ENCODE peak calls at places on chromosome 19, in five cellular contexts. H is bronchial epithelial cell, O is cardiac fibroblast, M is epithelial cell of esophagus, R is BJ. Q is an unnamed sample.

GRCh38 chr19:29586401-29586800 is 19.7 kb upstream of the POP4 start:
- DNase-seq in M (no peak), H (no peak), O (no peak), R (no peak), Q (peak; percentile 2)

GRCh38 chr19:49151339-49152217 is 3.6 kb downstream of the HRC start:
- DNase-seq in H (peak; percentile 87), M (peak; percentile 96), O (peak; percentile 43), R (no peak), Q (peak; percentile 23)

GRCh38 chr19:32748497-32748896 is 28.9 kb downstream of the TDRD12 start:
- DNase-seq in M (peak; percentile 5), O (no peak), R (no peak), H (no peak), Q (no peak)

GRCh38 chr19:9839415-9839814 is 4.3 kb downstream of the PIN1 start:
- DNase-seq in M (no peak), R (no peak), H (no peak), O (peak; percentile 29), Q (peak; percentile 19)

GRCh38 chr19:41670755-41671154 is 17.3 kb downstream of the CEACAM7 start:
- DNase-seq in M (no peak), R (no peak), H (no peak), O (no peak), Q (no peak)

GRCh38 chr19:3818479-3818878 is 32.3 kb upstream of the MATK start:
- DNase-seq in H (peak; percentile 42), M (peak; percentile 58), O (no peak), R (peak; percentile 11), Q (peak; percentile 30)

GRCh38 chr19:40586611-40587010 is 9.9 kb downstream of the SHKBP1 start:
- DNase-seq in R (no peak), O (no peak), H (no peak), M (no peak), Q (no peak)

GRCh38 chr19:58055483-58055874 is 3.6 kb upstream of the ZNF135 start:
- DNase-seq in R (no peak), M (no peak), H (no peak), O (no peak), Q (no peak)

GRCh38 chr19:49362048-49362925 is at the start of gene TEAD2:
- DNase-seq in M (peak; percentile 54), H (peak; percentile 13), O (peak; percentile 68), R (no peak), Q (peak; percentile 22)

GRCh38 chr19:2636897-2637683 is 65.4 kb downstream of the GNG7 start:
- DNase-seq in R (no peak), O (peak; percentile 60), H (peak; percentile 18), M (peak; percentile 44), Q (peak; percentile 40)

GRCh38 chr19:10474962-10475451 is 28.1 kb downstream of the KEAP1 start:
- DNase-seq in R (no peak), O (no peak), M (no peak), H (no peak), Q (no peak)

GRCh38 chr19:8423821-8424223 is 10.7 kb downstream of the MARCHF2 start:
- DNase-seq in H (peak; percentile 93), O (peak; percentile 99), M (peak; percentile 85), R (peak; percentile 93), Q (peak; percentile 99)

GRCh38 chr19:42199440-42200115 is 17.9 kb downstream of the DEDD2 start:
- DNase-seq in R (no peak), O (no peak), H (peak; percentile 81), M (peak; percentile 84), Q (no peak)

GRCh38 chr19:53101518-53101917 is 1.7 kb downstream of the ZNF160 start:
- DNase-seq in O (no peak), R (no peak), H (no peak), M (peak; percentile 24), Q (peak; percentile 14)

GRCh38 chr19:43438291-43439162 is 23.8 kb downstream of the TEX101 start:
- DNase-seq in M (peak; percentile 77), H (peak; percentile 70), O (peak; percentile 82), R (peak; percentile 98), Q (peak; percentile 90)

GRCh38 chr19:49102303-49102702 is 11.9 kb upstream of the LIN7B start:
- DNase-seq in R (no peak), H (no peak), O (no peak), M (no peak), Q (no peak)

GRCh38 chr19:42325896-42326771 is 699 bp downstream of the MEGF8 start:
- DNase-seq in M (no peak), R (no peak), O (no peak), H (no peak), Q (no peak)

GRCh38 chr19:54030895-54031586 is 32.7 kb downstream of the VSTM1 start:
- DNase-seq in M (no peak), H (no peak), O (peak; percentile 48), R (no peak), Q (peak; percentile 47)

GRCh38 chr19:55146648-55147218 is 2.3 kb downstream of the TNNT1 start:
- DNase-seq in O (no peak), M (peak; percentile 32), H (peak; percentile 8), R (no peak), Q (no peak)

DNA sequence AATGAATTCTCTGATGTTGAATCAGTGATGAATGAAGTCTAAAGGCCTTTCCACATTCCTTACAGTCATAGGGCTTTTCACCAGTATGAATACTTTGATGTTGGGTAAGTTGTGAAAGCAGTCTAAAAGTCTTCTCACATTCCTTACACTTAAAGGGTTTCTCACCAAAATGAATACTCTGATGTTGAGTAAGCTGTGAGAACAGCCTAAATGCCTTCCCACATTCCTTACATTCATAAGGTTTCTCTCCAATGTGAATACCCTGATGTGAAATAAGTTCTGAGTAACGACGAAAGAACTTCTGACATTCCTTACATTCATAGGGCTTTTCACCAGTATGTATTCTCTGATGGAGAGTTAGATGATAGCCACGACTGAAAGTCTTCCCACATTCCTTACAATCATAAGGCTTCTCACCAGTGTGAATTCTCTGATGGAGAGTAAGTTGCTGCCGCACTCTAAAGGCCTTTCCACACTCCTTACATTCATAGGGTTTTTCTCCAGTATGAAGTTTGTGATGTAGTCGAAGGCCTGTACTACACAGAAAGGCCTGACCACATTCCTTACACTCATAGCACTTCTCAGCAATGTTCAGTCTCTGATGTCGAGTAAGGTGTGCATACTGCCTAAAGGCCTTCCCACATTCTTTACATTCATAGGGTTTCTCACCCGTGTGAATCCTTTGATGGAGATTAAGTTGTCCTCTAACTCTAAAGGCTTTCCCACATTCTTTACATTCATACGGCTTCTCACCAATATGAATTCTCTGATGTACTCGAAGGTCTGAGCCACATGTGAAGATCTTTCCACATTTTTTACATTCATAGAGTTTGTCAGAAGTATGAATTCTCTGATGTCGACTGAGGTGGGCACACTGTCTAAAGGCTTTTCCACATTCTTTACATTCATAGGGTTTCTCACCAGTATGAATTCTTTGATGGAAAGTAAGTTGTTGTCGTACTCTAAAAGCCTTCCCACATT is 19.9 kb downstream of the ZFP30 start:
- DNase-seq in R (no peak), H (no peak), M (no peak), O (no peak), Q (peak; percentile 2)
- H3K4me3 ChIP-seq in R (no peak overlapping the region), H (no peak overlapping the region), M (no peak overlapping the region), O (no peak overlapping the region), Q (no peak overlapping the region)

GRCh38 chr19:13089139-13089856 is 13.4 kb downstream of the LYL1 start:
- DNase-seq in O (no peak), H (peak; percentile 2), R (no peak), M (no peak), Q (no peak)
- TF ChIP-seq CTCF in O (peak; percentile 43), H (peak; percentile 55), R (peak; percentile 43), M (peak; percentile 26), Q (peak; percentile 40)

DNA sequence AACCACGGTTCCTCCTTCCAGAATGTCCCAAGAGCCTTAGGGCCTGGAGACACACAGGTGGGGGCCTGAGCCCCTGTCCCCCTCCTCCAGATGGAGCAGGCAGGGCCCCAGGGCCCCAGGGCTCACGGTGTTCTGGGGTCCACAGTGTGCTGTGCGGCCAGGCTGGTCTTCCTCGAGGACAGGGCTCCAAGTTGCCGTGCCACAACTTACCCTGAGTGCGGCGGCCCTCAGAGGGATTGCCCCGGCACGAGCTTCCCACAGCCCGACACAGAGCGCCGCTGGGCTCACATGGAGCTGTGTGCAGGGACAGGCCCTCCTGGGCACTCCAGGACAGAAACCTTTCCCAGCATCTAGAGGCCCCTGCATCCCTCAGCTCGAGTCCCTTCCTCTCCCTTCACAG is 160.8 kb downstream of the KDM4B start:
- DNase-seq in H (no peak), M (no peak), R (no peak), O (no peak), Q (no peak)
- H3K4me3 ChIP-seq in H (no peak overlapping the region), M (no peak overlapping the region), R (no peak overlapping the region), O (no peak overlapping the region), Q (no peak overlapping the region)

GRCh38 chr19:737591-738093 is 13.3 kb upstream of the MISP start:
- DNase-seq in R (no peak), O (peak; percentile 63), M (peak; percentile 27), H (no peak), Q (peak; percentile 20)
- TF ChIP-seq CTCF in R (peak; percentile 76), O (peak; percentile 70), M (peak; percentile 54), H (peak; percentile 70), Q (peak; percentile 53)

GRCh38 chr19:34778342-34778741 is 5.3 kb upstream of the ZNF599 start:
- DNase-seq in H (no peak), R (no peak), O (no peak), M (no peak), Q (no peak)
- H3K4me3 ChIP-seq in H (no peak overlapping the region), R (no peak overlapping the region), O (no peak overlapping the region), M (no peak overlapping the region), Q (no peak overlapping the region)

GRCh38 chr19:5504115-5504514 is 48.9 kb downstream of the ZNRF4 start:
- DNase-seq in M (no peak), H (no peak), R (no peak), O (no peak), Q (no peak)

GRCh38 chr19:5501907-5502306 is 46.7 kb downstream of the ZNRF4 start:
- DNase-seq in O (no peak), M (no peak), R (no peak), H (no peak), Q (no peak)

GRCh38 chr19:5503598-5503997 is 48.4 kb downstream of the ZNRF4 start:
- DNase-seq in M (no peak), R (no peak), H (no peak), O (no peak), Q (peak; percentile 6)

GRCh38 chr19:5507056-5507624 is 51.9 kb downstream of the ZNRF4 start:
- DNase-seq in M (no peak), R (no peak), O (no peak), H (no peak), Q (no peak)
- TF ChIP-seq CTCF in M (no peak), R (no peak), O (no peak), H (no peak), Q (no peak)

GRCh38 chr19:13298565-13299481 is 148.6 kb downstream of the IER2 start:
- DNase-seq in M (no peak), R (no peak), H (no peak), O (no peak), Q (no peak)
- H3K4me3 ChIP-seq in M (no peak overlapping the region), R (peak overlapping the region; percentile 9), H (no peak overlapping the region), O (no peak overlapping the region), Q (no peak overlapping the region)

Q was measured in fibroblast of mammary gland.